ENCODE peak calls at places on chromosomes 13 and 19, in nine cellular contexts. F is esophagus squamous epithelium; Y is lower leg skin; J is fibroblast of the conjunctiva; A is activated CD4-positive, alpha-beta T cell treated with anti-CD3 and anti-CD28 coated beads for 36 hours; S is breast epithelium; E is activated CD4-positive, alpha-beta memory T cell treated with anti-CD3 and anti-CD28 coated beads for 36 hours; R is posterior cingulate gyrus; W is stimulated activated CD8-positive, alpha-beta memory T cell treated with anti-CD3 and anti-CD28 coated beads, Interleukin-15, amount 100 ng/mL, for 4 hours. I is an unnamed sample.

GRCh38 chr19:30097746-30098280 is 155.8 kb downstream of the URI1 start:
- DNase-seq in S (no peak), Y (no peak), F (no peak), E (no peak), J (no peak), W (no peak), A (no peak), R (no peak), I (peak)

GRCh38 chr19:49357186-49357585 is 5.0 kb downstream of the TEAD2 start:
- DNase-seq in W (no peak), S (no peak), R (no peak), Y (no peak), A (no peak), E (no peak), J (no peak), F (no peak), I (no peak)

GRCh38 chr19:58218899-58219298 is 9.8 kb upstream of the ZNF544 start:
- DNase-seq in Y (no peak), F (no peak), R (no peak), J (no peak), S (no peak), A (peak), W (no peak), E (peak), I (no peak)

GRCh38 chr13:58592052-58592451 is 960.5 kb downstream of the PCDH17 start:
- DNase-seq in E (no peak), W (no peak), R (no peak), J (no peak), S (no peak), F (no peak), Y (no peak), A (no peak), I (no peak)

GRCh38 chr13:103517066-103517767 is 451.0 kb upstream of the SLC10A2 start:
- DNase-seq in A (no peak), W (no peak), E (no peak), Y (no peak), R (no peak), J (no peak), F (no peak), S (no peak), I (no peak)

GRCh38 chr13:60467098-60467497 is 70.1 kb downstream of the TDRD3 start:
- DNase-seq in R (no peak), Y (no peak), J (no peak), A (no peak), F (no peak), E (no peak), S (no peak), W (no peak), I (no peak)

GRCh38 chr19:3357731-3358391 is 8.5 kb upstream of the NFIC start:
- DNase-seq in W (no peak), F (no peak), E (peak), A (peak), Y (no peak), J (no peak), R (no peak), S (no peak), I (no peak)

GRCh38 chr19:16303755-16304154 is 20.9 kb upstream of the KLF2 start:
- DNase-seq in A (no peak), J (no peak), F (no peak), S (no peak), R (no peak), Y (no peak), E (no peak), W (no peak), I (no peak)

GRCh38 chr19:2477141-2477710 is 1.3 kb downstream of the GADD45B start:
- DNase-seq in J (no peak), E (no peak), F (no peak), Y (peak), R (no peak), W (no peak), A (peak), S (peak), I (peak)

GRCh38 chr13:95083758-95084157 is 217.5 kb downstream of the ABCC4 start:
- DNase-seq in S (no peak), Y (no peak), E (no peak), F (no peak), W (no peak), R (no peak), J (no peak), A (no peak), I (no peak)

GRCh38 chr19:17847538-17848366 is at the start of gene JAK3:
- DNase-seq in W (peak), E (peak), Y (no peak), S (no peak), R (peak), A (peak), J (peak), F (no peak), I (peak)

GRCh38 chr13:60509601-60510386 is 112.8 kb downstream of the TDRD3 start:
- DNase-seq in J (no peak), F (no peak), W (no peak), S (no peak), A (no peak), R (no peak), E (no peak), Y (no peak), I (no peak)

GRCh38 chr19:11401808-11402543 is 17.1 kb downstream of the RGL3 start:
- DNase-seq in W (no peak), S (no peak), E (no peak), Y (no peak), R (no peak), J (no peak), A (no peak), F (no peak), I (no peak)

GRCh38 chr19:20482721-20483120 is 82.9 kb downstream of the ZNF737 start:
- DNase-seq in F (no peak), Y (no peak), W (no peak), R (no peak), J (no peak), E (peak), S (no peak), A (no peak), I (no peak)

GRCh38 chr13:32903720-32904119 is 112.5 kb upstream of the KL start:
- DNase-seq in Y (no peak), W (no peak), J (no peak), S (no peak), F (no peak), E (no peak), A (no peak), R (no peak), I (no peak)

GRCh38 chr13:111338841-111339240 is 18.4 kb downstream of the TEX29 start:
- DNase-seq in E (no peak), Y (peak), J (no peak), F (no peak), R (no peak), S (no peak), A (no peak), W (no peak), I (no peak)

GRCh38 chr13:99018418-99019180 is 40.7 kb upstream of the DOCK9 start:
- DNase-seq in R (no peak), S (no peak), W (no peak), Y (no peak), J (peak), F (no peak), A (no peak), E (no peak), I (no peak)

GRCh38 chr19:12666305-12667048 is at the start of the genes MAN2B1 and WDR83:
- DNase-seq in J (peak), W (peak), A (peak), F (no peak), E (peak), S (peak), Y (peak), R (peak), I (peak)

GRCh38 chr19:19171821-19172532 is 1.9 kb upstream of the MEF2B start:
- DNase-seq in W (no peak), Y (no peak), A (no peak), E (no peak), J (peak), S (no peak), F (no peak), R (no peak), I (no peak)

GRCh38 chr13:100881291-100881864 is 206.8 kb upstream of the TMTC4 start:
- DNase-seq in E (no peak), S (no peak), F (no peak), W (no peak), J (no peak), R (no peak), Y (no peak), A (no peak), I (no peak)

GRCh38 chr19:46475976-46476375 is 4.6 kb upstream of the PNMA8A start:
- DNase-seq in J (no peak), F (no peak), W (no peak), E (no peak), S (no peak), Y (no peak), A (no peak), R (no peak), I (no peak)

GRCh38 chr13:55229906-55230569 is 1910.7 kb upstream of the PRR20A start:
- DNase-seq in W (no peak), F (no peak), R (no peak), S (no peak), E (no peak), J (no peak), Y (no peak), A (no peak), I (no peak)

GRCh38 chr13:29516880-29517279 is 78.6 kb downstream of the SLC7A1 start:
- DNase-seq in E (no peak), A (no peak), Y (no peak), F (no peak), J (no peak), S (no peak), R (no peak), W (no peak), I (no peak)

GRCh38 chr13:34941835-34942731 is at the start of gene NBEA:
- DNase-seq in Y (peak), S (peak), F (peak), E (peak), W (peak), A (peak), J (peak), R (peak), I (peak)

GRCh38 chr19:44702551-44703176 is 3.7 kb downstream of the CEACAM16 start:
- DNase-seq in E (no peak), R (no peak), Y (no peak), S (no peak), J (no peak), A (no peak), W (no peak), F (no peak), I (no peak)

GRCh38 chr19:5563008-5563431 is 4.7 kb downstream of the TINCR start:
- DNase-seq in S (no peak), F (no peak), E (no peak), Y (no peak), W (no peak), J (no peak), R (no peak), A (no peak), I (no peak)

GRCh38 chr13:80473695-80474094 is 132.8 kb upstream of the SPRY2 start:
- DNase-seq in A (no peak), S (no peak), J (peak), Y (no peak), E (no peak), R (no peak), W (no peak), F (no peak), I (no peak)

GRCh38 chr13:112116187-112116950 is 49.4 kb downstream of the SOX1 start:
- DNase-seq in Y (no peak), E (no peak), A (no peak), S (no peak), J (no peak), F (no peak), W (no peak), R (no peak), I (no peak)

GRCh38 chr19:48568345-48568886 is 16.4 kb downstream of the SULT2B1 start:
- DNase-seq in E (no peak), Y (peak), S (peak), R (peak), W (no peak), F (no peak), A (peak), J (peak), I (peak)

GRCh38 chr13:113566227-113566561 is 18.4 kb upstream of the TFDP1 start:
- DNase-seq in A (no peak), S (peak), Y (peak), R (no peak), E (no peak), F (no peak), J (no peak), W (no peak), I (no peak)

GRCh38 chr19:51698296-51698695 is 5.2 kb downstream of the SPACA6 start:
- DNase-seq in F (no peak), R (no peak), S (no peak), A (no peak), J (no peak), W (no peak), Y (no peak), E (no peak), I (no peak)